ENCODE peak calls at places on chromosomes 11 and 22, in nine cellular contexts. One of them, this sample, is unnamed.

GRCh38 chr11:64294665-64295289 is 3.7 kb downstream of the KCNK4 start:
- DNase-seq in AG10803: peak; percentile 67
- DNase-seq in GM13977: no peak
- DNase-seq in epithelial cell of esophagus: no peak
- DNase-seq in sigmoid colon: no peak
- DNase-seq in MCF 10A: no peak
- DNase-seq in progenitor cell of endocrine pancreas: no peak
- DNase-seq in CD8-positive, alpha-beta T cell: no peak
- DNase-seq in pancreas: no peak
- DNase-seq in this sample: no peak

GRCh38 chr11:78742430-78742829 is 167.8 kb upstream of the NARS2 start:
- DNase-seq in AG10803: peak; percentile 70
- DNase-seq in GM13977: no peak
- DNase-seq in epithelial cell of esophagus: peak; percentile 75
- DNase-seq in sigmoid colon: no peak
- DNase-seq in MCF 10A: peak; percentile 92
- DNase-seq in progenitor cell of endocrine pancreas: no peak
- DNase-seq in CD8-positive, alpha-beta T cell: no peak
- DNase-seq in pancreas: peak; percentile 77
- DNase-seq in this sample: no peak

GRCh38 chr11:102799656-102800339 is 1.8 kb upstream of the MMP1 start:
- DNase-seq in AG10803: peak; percentile 80
- DNase-seq in GM13977: no peak
- DNase-seq in epithelial cell of esophagus: peak; percentile 14
- DNase-seq in sigmoid colon: no peak
- DNase-seq in MCF 10A: no peak
- DNase-seq in progenitor cell of endocrine pancreas: no peak
- DNase-seq in CD8-positive, alpha-beta T cell: no peak
- DNase-seq in pancreas: no peak
- DNase-seq in this sample: no peak

GRCh38 chr11:17801166-17801565 is 66.6 kb downstream of the KCNC1 start:
- DNase-seq in AG10803: no peak
- DNase-seq in GM13977: no peak
- DNase-seq in epithelial cell of esophagus: no peak
- DNase-seq in sigmoid colon: no peak
- DNase-seq in MCF 10A: no peak
- DNase-seq in progenitor cell of endocrine pancreas: no peak
- DNase-seq in CD8-positive, alpha-beta T cell: no peak
- DNase-seq in pancreas: no peak
- DNase-seq in this sample: no peak

GRCh38 chr11:124108158-124108557 is 7.1 kb upstream of the VWA5A start:
- DNase-seq in AG10803: no peak
- DNase-seq in GM13977: peak; percentile 34
- DNase-seq in epithelial cell of esophagus: peak; percentile 47
- DNase-seq in sigmoid colon: no peak
- DNase-seq in MCF 10A: peak; percentile 56
- DNase-seq in progenitor cell of endocrine pancreas: no peak
- DNase-seq in CD8-positive, alpha-beta T cell: no peak
- DNase-seq in pancreas: no peak
- DNase-seq in this sample: peak; percentile 23

GRCh38 chr11:76609736-76610370 is 60.7 kb downstream of the LRRC32 start:
- DNase-seq in AG10803: peak; percentile 81
- DNase-seq in GM13977: no peak
- DNase-seq in epithelial cell of esophagus: no peak
- DNase-seq in sigmoid colon: no peak
- DNase-seq in MCF 10A: no peak
- DNase-seq in progenitor cell of endocrine pancreas: no peak
- DNase-seq in CD8-positive, alpha-beta T cell: no peak
- DNase-seq in pancreas: no peak
- DNase-seq in this sample: no peak

GRCh38 chr22:42978453-42979103 is 36.4 kb downstream of the PACSIN2 start:
- DNase-seq in AG10803: peak; percentile 78
- DNase-seq in GM13977: no peak
- DNase-seq in epithelial cell of esophagus: peak; percentile 95
- DNase-seq in sigmoid colon: no peak
- DNase-seq in MCF 10A: peak; percentile 66
- DNase-seq in progenitor cell of endocrine pancreas: no peak
- DNase-seq in CD8-positive, alpha-beta T cell: no peak
- DNase-seq in pancreas: no peak
- DNase-seq in this sample: no peak

GRCh38 chr11:128905345-128906184 is 14.4 kb downstream of the KCNJ5 start:
- DNase-seq in AG10803: no peak
- DNase-seq in GM13977: peak; percentile 71
- DNase-seq in epithelial cell of esophagus: peak; percentile 72
- DNase-seq in sigmoid colon: no peak
- DNase-seq in MCF 10A: peak; percentile 71
- DNase-seq in progenitor cell of endocrine pancreas: peak; percentile 25
- DNase-seq in CD8-positive, alpha-beta T cell: no peak
- DNase-seq in pancreas: no peak
- DNase-seq in this sample: peak; percentile 70

GRCh38 chr11:10147195-10147594 is 146.8 kb downstream of the SBF2 start:
- DNase-seq in AG10803: no peak
- DNase-seq in GM13977: no peak
- DNase-seq in epithelial cell of esophagus: no peak
- DNase-seq in sigmoid colon: no peak
- DNase-seq in MCF 10A: no peak
- DNase-seq in progenitor cell of endocrine pancreas: no peak
- DNase-seq in CD8-positive, alpha-beta T cell: no peak
- DNase-seq in pancreas: no peak
- DNase-seq in this sample: no peak

GRCh38 chr11:91005458-91005857 is 782.6 kb upstream of the CHORDC1 start:
- DNase-seq in AG10803: no peak
- DNase-seq in GM13977: no peak
- DNase-seq in epithelial cell of esophagus: no peak
- DNase-seq in sigmoid colon: no peak
- DNase-seq in MCF 10A: no peak
- DNase-seq in progenitor cell of endocrine pancreas: no peak
- DNase-seq in CD8-positive, alpha-beta T cell: no peak
- DNase-seq in pancreas: no peak
- DNase-seq in this sample: no peak

DNA sequence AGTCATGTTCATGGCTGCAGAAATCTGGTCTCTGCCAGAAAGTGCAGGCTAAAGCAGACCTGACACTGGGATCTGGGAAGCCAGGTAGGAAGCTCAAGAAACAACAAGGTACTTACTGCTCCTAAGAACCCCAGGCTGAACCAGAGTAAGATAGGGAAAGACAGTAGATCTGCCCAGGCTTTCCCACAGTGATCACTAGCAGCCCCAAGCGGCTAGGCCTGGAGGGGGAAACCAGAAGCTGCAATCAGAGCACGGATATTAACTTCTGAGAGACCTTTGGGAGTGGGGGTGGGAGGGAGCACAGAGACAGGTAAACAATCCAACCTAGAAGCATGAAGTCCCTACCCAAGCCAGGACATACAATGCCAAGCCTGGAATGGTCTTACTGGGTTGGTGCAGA is 135.2 kb upstream of the C11orf58 start:
- DNase-seq in AG10803: no peak
- DNase-seq in GM13977: no peak
- DNase-seq in epithelial cell of esophagus: no peak
- DNase-seq in sigmoid colon: no peak
- DNase-seq in MCF 10A: no peak
- DNase-seq in progenitor cell of endocrine pancreas: no peak
- DNase-seq in CD8-positive, alpha-beta T cell: no peak
- DNase-seq in pancreas: no peak
- DNase-seq in this sample: peak; percentile 9
- TF ChIP-seq CTCF in AG10803: no peak
- TF ChIP-seq CTCF in GM13977: no peak
- TF ChIP-seq CTCF in epithelial cell of esophagus: no peak
- TF ChIP-seq CTCF in sigmoid colon: no peak
- TF ChIP-seq CTCF in MCF 10A: no peak
- TF ChIP-seq CTCF in progenitor cell of endocrine pancreas: no peak
- TF ChIP-seq CTCF in CD8-positive, alpha-beta T cell: no peak
- TF ChIP-seq CTCF in pancreas: no peak
- TF ChIP-seq CTCF in this sample: no peak

GRCh38 chr11:1293619-1294015 is 15.8 kb downstream of the TOLLIP start:
- DNase-seq in AG10803: no peak
- DNase-seq in GM13977: no peak
- DNase-seq in epithelial cell of esophagus: no peak
- DNase-seq in sigmoid colon: no peak
- DNase-seq in MCF 10A: no peak
- DNase-seq in progenitor cell of endocrine pancreas: no peak
- DNase-seq in CD8-positive, alpha-beta T cell: no peak
- DNase-seq in pancreas: peak; percentile 75
- DNase-seq in this sample: no peak
- TF ChIP-seq CTCF in AG10803: peak; percentile 22
- TF ChIP-seq CTCF in GM13977: peak; percentile 49
- TF ChIP-seq CTCF in epithelial cell of esophagus: peak; percentile 41
- TF ChIP-seq CTCF in sigmoid colon: no peak
- TF ChIP-seq CTCF in MCF 10A: peak; percentile 21
- TF ChIP-seq CTCF in progenitor cell of endocrine pancreas: peak; percentile 36
- TF ChIP-seq CTCF in CD8-positive, alpha-beta T cell: no peak
- TF ChIP-seq CTCF in pancreas: no peak
- TF ChIP-seq CTCF in this sample: no peak

GRCh38 chr22:29190051-29190450 is 15.6 kb upstream of the EMID1 start:
- DNase-seq in AG10803: no peak
- DNase-seq in GM13977: no peak
- DNase-seq in epithelial cell of esophagus: no peak
- DNase-seq in sigmoid colon: no peak
- DNase-seq in MCF 10A: no peak
- DNase-seq in progenitor cell of endocrine pancreas: no peak
- DNase-seq in CD8-positive, alpha-beta T cell: no peak
- DNase-seq in pancreas: no peak
- DNase-seq in this sample: no peak

GRCh38 chr22:29194269-29194668 is 11.4 kb upstream of the EMID1 start:
- DNase-seq in AG10803: no peak
- DNase-seq in GM13977: no peak
- DNase-seq in epithelial cell of esophagus: no peak
- DNase-seq in sigmoid colon: no peak
- DNase-seq in MCF 10A: no peak
- DNase-seq in progenitor cell of endocrine pancreas: no peak
- DNase-seq in CD8-positive, alpha-beta T cell: no peak
- DNase-seq in pancreas: no peak
- DNase-seq in this sample: no peak

GRCh38 chr22:29195118-29195963 is 10.4 kb upstream of the EMID1 start:
- DNase-seq in AG10803: no peak
- DNase-seq in GM13977: no peak
- DNase-seq in epithelial cell of esophagus: no peak
- DNase-seq in sigmoid colon: peak; percentile 44
- DNase-seq in MCF 10A: no peak
- DNase-seq in progenitor cell of endocrine pancreas: no peak
- DNase-seq in CD8-positive, alpha-beta T cell: no peak
- DNase-seq in pancreas: no peak
- DNase-seq in this sample: no peak

GRCh38 chr22:29187831-29188230 is 17.9 kb upstream of the EMID1 start:
- DNase-seq in AG10803: peak; percentile 17
- DNase-seq in GM13977: no peak
- DNase-seq in epithelial cell of esophagus: no peak
- DNase-seq in sigmoid colon: peak; percentile 53
- DNase-seq in MCF 10A: no peak
- DNase-seq in progenitor cell of endocrine pancreas: no peak
- DNase-seq in CD8-positive, alpha-beta T cell: no peak
- DNase-seq in pancreas: no peak
- DNase-seq in this sample: no peak

DNA sequence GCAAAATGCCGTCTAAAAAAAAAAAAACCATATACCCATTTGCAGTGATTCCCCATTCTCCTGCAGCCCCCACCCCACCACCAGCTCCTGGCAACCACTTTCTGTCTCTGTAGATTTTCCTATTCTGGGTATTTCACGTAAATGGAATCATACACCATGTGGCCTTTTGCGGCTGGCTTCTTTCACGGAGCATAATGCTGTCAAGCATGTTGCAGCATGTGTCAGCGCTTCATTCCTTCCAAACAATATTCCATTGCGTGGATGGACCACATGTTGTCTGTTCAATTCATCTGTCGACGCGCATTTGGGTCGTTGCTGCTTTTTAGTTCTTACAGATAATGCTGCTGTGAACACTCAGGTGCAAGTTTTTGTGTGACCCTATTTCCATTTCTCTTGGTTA is 14.8 kb upstream of the EMID1 start:
- DNase-seq in AG10803: peak; percentile 58
- DNase-seq in GM13977: no peak
- DNase-seq in epithelial cell of esophagus: peak; percentile 51
- DNase-seq in sigmoid colon: peak; percentile 28
- DNase-seq in MCF 10A: no peak
- DNase-seq in progenitor cell of endocrine pancreas: no peak
- DNase-seq in CD8-positive, alpha-beta T cell: no peak
- DNase-seq in pancreas: no peak
- DNase-seq in this sample: no peak
- TF ChIP-seq CTCF in AG10803: no peak
- TF ChIP-seq CTCF in GM13977: no peak
- TF ChIP-seq CTCF in epithelial cell of esophagus: no peak
- TF ChIP-seq CTCF in sigmoid colon: no peak
- TF ChIP-seq CTCF in MCF 10A: no peak
- TF ChIP-seq CTCF in progenitor cell of endocrine pancreas: no peak
- TF ChIP-seq CTCF in CD8-positive, alpha-beta T cell: no peak
- TF ChIP-seq CTCF in pancreas: no peak
- TF ChIP-seq CTCF in this sample: no peak

GRCh38 chr11:13166036-13166435 is 111.6 kb upstream of the BMAL1 start:
- DNase-seq in AG10803: peak; percentile 52
- DNase-seq in GM13977: no peak
- DNase-seq in epithelial cell of esophagus: no peak
- DNase-seq in sigmoid colon: no peak
- DNase-seq in MCF 10A: no peak
- DNase-seq in progenitor cell of endocrine pancreas: no peak
- DNase-seq in CD8-positive, alpha-beta T cell: no peak
- DNase-seq in pancreas: no peak
- DNase-seq in this sample: no peak

GRCh38 chr11:13160745-13161144 is 116.8 kb upstream of the BMAL1 start:
- DNase-seq in AG10803: no peak
- DNase-seq in GM13977: no peak
- DNase-seq in epithelial cell of esophagus: peak; percentile 98
- DNase-seq in sigmoid colon: no peak
- DNase-seq in MCF 10A: peak; percentile 73
- DNase-seq in progenitor cell of endocrine pancreas: no peak
- DNase-seq in CD8-positive, alpha-beta T cell: no peak
- DNase-seq in pancreas: no peak
- DNase-seq in this sample: no peak

DNA sequence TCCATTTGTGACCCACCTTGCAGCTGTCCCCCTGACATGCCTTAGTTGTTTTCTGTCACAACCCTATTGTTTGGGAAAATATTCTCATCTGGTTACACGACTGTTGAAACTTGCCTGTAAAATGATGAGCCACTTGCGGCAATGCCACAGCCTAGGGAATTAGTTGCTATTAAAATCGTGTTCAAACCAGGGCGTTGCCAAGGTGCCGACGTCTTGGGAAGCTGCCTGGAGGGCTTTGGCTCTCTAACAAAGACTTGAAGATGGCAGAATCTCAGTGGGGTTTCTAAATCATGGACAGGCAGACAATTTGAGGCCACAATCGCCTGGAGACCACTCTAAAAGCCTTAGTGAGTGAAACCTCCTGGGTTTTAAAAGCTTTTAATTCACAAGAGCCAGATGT is 117.3 kb upstream of the BMAL1 start:
- DNase-seq in AG10803: no peak
- DNase-seq in GM13977: no peak
- DNase-seq in epithelial cell of esophagus: peak; percentile 86
- DNase-seq in sigmoid colon: no peak
- DNase-seq in MCF 10A: peak; percentile 76
- DNase-seq in progenitor cell of endocrine pancreas: no peak
- DNase-seq in CD8-positive, alpha-beta T cell: no peak
- DNase-seq in pancreas: no peak
- DNase-seq in this sample: no peak
- TF ChIP-seq CTCF in AG10803: no peak
- TF ChIP-seq CTCF in GM13977: no peak
- TF ChIP-seq CTCF in epithelial cell of esophagus: no peak
- TF ChIP-seq CTCF in sigmoid colon: no peak
- TF ChIP-seq CTCF in MCF 10A: no peak
- TF ChIP-seq CTCF in progenitor cell of endocrine pancreas: no peak
- TF ChIP-seq CTCF in CD8-positive, alpha-beta T cell: no peak
- TF ChIP-seq CTCF in pancreas: no peak
- TF ChIP-seq CTCF in this sample: no peak